ENCODE peak calls at places on chromosomes 4 and X, in five cellular contexts. Z is endodermal cell, U is COR-L47, A is NCI-H2029, C is GM13977. B is an unnamed sample.

GRCh38 chrX:154593201-154593600 is 8.3 kb downstream of the CTAG1A start:
- DNase-seq in Z (no peak), U (no peak), A (no peak), C (no peak), B (no peak)

GRCh38 chrX:69077895-69078455 is 87.3 kb downstream of the PJA1 start:
- DNase-seq in Z (no peak), U (no peak), A (no peak), C (no peak), B (no peak)

GRCh38 chr4:24419147-24420034 is 165.0 kb downstream of the DHX15 start:
- DNase-seq in Z (peak; percentile 94), U (peak; percentile 75), A (peak; percentile 68), C (peak; percentile 74), B (peak; percentile 33)

GRCh38 chrX:154040307-154040756 is 20.6 kb upstream of the IRAK1 start:
- DNase-seq in Z (no peak), U (no peak), A (no peak), C (no peak), B (no peak)

GRCh38 chrX:27186671-27187070 is 276.5 kb downstream of the PPP4R3C start:
- DNase-seq in Z (peak; percentile 58), U (peak; percentile 18), A (no peak), C (peak; percentile 27), B (no peak)

GRCh38 chr4:7595883-7596535 is 161.3 kb upstream of the PSAPL1 start:
- DNase-seq in Z (peak; percentile 60), U (no peak), A (peak; percentile 16), C (no peak), B (no peak)

GRCh38 chr4:22498866-22499265 is 17.0 kb downstream of the ADGRA3 start:
- DNase-seq in Z (no peak), U (no peak), A (no peak), C (no peak), B (no peak)

GRCh38 chr4:118811008-118811764 is 24.7 kb downstream of the SEC24D start:
- DNase-seq in Z (no peak), U (no peak), A (no peak), C (no peak), B (no peak)

GRCh38 chr4:52203351-52203750 is 152.2 kb downstream of the SPATA18 start:
- DNase-seq in Z (no peak), U (no peak), A (no peak), C (no peak), B (no peak)

GRCh38 chr4:143186634-143187033 is 1.9 kb downstream of the USP38 start:
- DNase-seq in Z (no peak), U (no peak), A (no peak), C (no peak), B (no peak)

GRCh38 chrX:103537871-103538387 is 18.6 kb upstream of the RAB40A start:
- DNase-seq in Z (no peak), U (no peak), A (no peak), C (no peak), B (no peak)

GRCh38 chrX:73944582-73944947 is 359.4 kb upstream of the ZCCHC13 start:
- DNase-seq in Z (no peak), U (no peak), A (no peak), C (no peak), B (no peak)

GRCh38 chrX:104310084-104310483 is 55.4 kb upstream of the ESX1 start:
- DNase-seq in Z (no peak), U (no peak), A (no peak), C (no peak), B (no peak)

GRCh38 chrX:18271309-18271708 is 50.6 kb upstream of the BEND2 start:
- DNase-seq in Z (no peak), U (no peak), A (no peak), C (no peak), B (no peak)

GRCh38 chrX:70755850-70756249 is 152.7 kb downstream of the TEX11 start:
- DNase-seq in Z (peak; percentile 85), U (no peak), A (no peak), C (no peak), B (peak; percentile 15)

GRCh38 chr4:102170910-102171309 is 174.4 kb downstream of the SLC39A8 start:
- DNase-seq in Z (no peak), U (no peak), A (no peak), C (no peak), B (no peak)

GRCh38 chrX:49901068-49901467 is 21.3 kb upstream of the CLCN5 start:
- DNase-seq in Z (no peak), U (no peak), A (peak; percentile 67), C (no peak), B (no peak)

GRCh38 chrX:136781180-136781797 is 557 bp upstream of the ARHGEF6 start:
- DNase-seq in Z (no peak), U (no peak), A (no peak), C (no peak), B (no peak)

B was measured in effector memory CD8-positive, alpha-beta T cell.